ENCODE peak calls at places on chromosome 10, in four cellular contexts. One of them, this sample, is unnamed.

GRCh38 chr10:6973904-6974303 is 393.8 kb upstream of the PRKCQ start:
- DNase-seq in GM12878: no peak
- DNase-seq in H1: no peak
- DNase-seq in K562: no peak
- DNase-seq in this sample: no peak

GRCh38 chr10:88927291-88927690 is 25.3 kb downstream of the ACTA2 start:
- DNase-seq in GM12878: no peak
- DNase-seq in H1: no peak
- DNase-seq in K562: no peak
- DNase-seq in this sample: no peak

GRCh38 chr10:77628906-77629730 is 8.5 kb downstream of the KCNMA1 start:
- DNase-seq in GM12878: no peak
- DNase-seq in H1: no peak
- DNase-seq in K562: no peak
- DNase-seq in this sample: no peak

GRCh38 chr10:76558586-76558985 is 1079.0 kb downstream of the KCNMA1 start:
- DNase-seq in GM12878: no peak
- DNase-seq in H1: no peak
- DNase-seq in K562: no peak
- DNase-seq in this sample: no peak

GRCh38 chr10:49076741-49077521 is 38.4 kb downstream of the VSTM4 start:
- DNase-seq in GM12878: peak; percentile 44
- DNase-seq in H1: no peak
- DNase-seq in K562: no peak
- DNase-seq in this sample: no peak

GRCh38 chr10:7193369-7193768 is 217.5 kb downstream of the SFMBT2 start:
- DNase-seq in GM12878: no peak
- DNase-seq in H1: no peak
- DNase-seq in K562: no peak
- DNase-seq in this sample: no peak

GRCh38 chr10:29969255-29970011 is 90.0 kb downstream of the JCAD start:
- DNase-seq in GM12878: no peak
- DNase-seq in H1: no peak
- DNase-seq in K562: no peak
- DNase-seq in this sample: no peak

GRCh38 chr10:107589081-107589480 is 424.6 kb upstream of the SORCS1 start:
- DNase-seq in GM12878: no peak
- DNase-seq in H1: no peak
- DNase-seq in K562: no peak
- DNase-seq in this sample: no peak

GRCh38 chr10:71512794-71513379 is 116.2 kb downstream of the CDH23 start:
- DNase-seq in GM12878: no peak
- DNase-seq in H1: no peak
- DNase-seq in K562: no peak
- DNase-seq in this sample: no peak

GRCh38 chr10:127081946-127082345 is 114.4 kb downstream of the INSYN2A start:
- DNase-seq in GM12878: no peak
- DNase-seq in H1: no peak
- DNase-seq in K562: no peak
- DNase-seq in this sample: no peak

GRCh38 chr10:68471063-68471585 is 649 bp downstream of the DNA2 start:
- DNase-seq in GM12878: no peak
- DNase-seq in H1: no peak
- DNase-seq in K562: peak; percentile 41
- DNase-seq in this sample: no peak

GRCh38 chr10:132696728-132697567 is 89.0 kb downstream of the NKX6-2 start:
- DNase-seq in GM12878: no peak
- DNase-seq in H1: no peak
- DNase-seq in K562: no peak
- DNase-seq in this sample: no peak

GRCh38 chr10:52424343-52424742 is 110.3 kb downstream of the DKK1 start:
- DNase-seq in GM12878: no peak
- DNase-seq in H1: no peak
- DNase-seq in K562: no peak
- DNase-seq in this sample: no peak

GRCh38 chr10:3783313-3783689 is 1.7 kb downstream of the KLF6 start:
- DNase-seq in GM12878: peak; percentile 60
- DNase-seq in H1: no peak
- DNase-seq in K562: no peak
- DNase-seq in this sample: no peak

GRCh38 chr10:6068422-6068821 is 6.3 kb upstream of the IL2RA start:
- DNase-seq in GM12878: no peak
- DNase-seq in H1: no peak
- DNase-seq in K562: no peak
- DNase-seq in this sample: no peak

GRCh38 chr10:111356571-111356970 is 279.7 kb downstream of the ADRA2A start:
- DNase-seq in GM12878: no peak
- DNase-seq in H1: no peak
- DNase-seq in K562: no peak
- DNase-seq in this sample: no peak

GRCh38 chr10:70462349-70462984 is 16.1 kb upstream of the PALD1 start:
- DNase-seq in GM12878: no peak
- DNase-seq in H1: no peak
- DNase-seq in K562: no peak
- DNase-seq in this sample: no peak

GRCh38 chr10:126226205-126226604 is 162.1 kb downstream of the ADAM12 start:
- DNase-seq in GM12878: no peak
- DNase-seq in H1: no peak
- DNase-seq in K562: no peak
- DNase-seq in this sample: no peak

GRCh38 chr10:14681305-14681704 is 93.4 kb downstream of the FAM107B start:
- DNase-seq in GM12878: no peak
- DNase-seq in H1: no peak
- DNase-seq in K562: no peak
- DNase-seq in this sample: no peak

GRCh38 chr10:126058507-126058906 is 162.1 kb downstream of the FANK1 start:
- DNase-seq in GM12878: no peak
- DNase-seq in H1: no peak
- DNase-seq in K562: no peak
- DNase-seq in this sample: no peak

GRCh38 chr10:32105782-32106382 is 49.7 kb upstream of the KIF5B start:
- DNase-seq in GM12878: no peak
- DNase-seq in H1: no peak
- DNase-seq in K562: no peak
- DNase-seq in this sample: no peak
- H3K9ac ChIP-seq in GM12878: no peak overlapping the region
- H3K9ac ChIP-seq in H1: no peak overlapping the region
- H3K9ac ChIP-seq in K562: no peak overlapping the region
- H3K9ac ChIP-seq in this sample: no peak overlapping the region

GRCh38 chr10:130713105-130713504 is 576.9 kb downstream of the GLRX3 start:
- DNase-seq in GM12878: no peak
- DNase-seq in H1: no peak
- DNase-seq in K562: no peak
- DNase-seq in this sample: no peak

GRCh38 chr10:130707389-130707979 is 571.3 kb downstream of the GLRX3 start:
- DNase-seq in GM12878: no peak
- DNase-seq in H1: no peak
- DNase-seq in K562: peak; percentile 2
- DNase-seq in this sample: no peak

GRCh38 chr10:130711072-130711471 is 574.9 kb downstream of the GLRX3 start:
- DNase-seq in GM12878: no peak
- DNase-seq in H1: peak; percentile 7
- DNase-seq in K562: no peak
- DNase-seq in this sample: no peak

GRCh38 chr10:130708465-130708864 is 572.3 kb downstream of the GLRX3 start:
- DNase-seq in GM12878: no peak
- DNase-seq in H1: no peak
- DNase-seq in K562: no peak
- DNase-seq in this sample: no peak

DNA sequence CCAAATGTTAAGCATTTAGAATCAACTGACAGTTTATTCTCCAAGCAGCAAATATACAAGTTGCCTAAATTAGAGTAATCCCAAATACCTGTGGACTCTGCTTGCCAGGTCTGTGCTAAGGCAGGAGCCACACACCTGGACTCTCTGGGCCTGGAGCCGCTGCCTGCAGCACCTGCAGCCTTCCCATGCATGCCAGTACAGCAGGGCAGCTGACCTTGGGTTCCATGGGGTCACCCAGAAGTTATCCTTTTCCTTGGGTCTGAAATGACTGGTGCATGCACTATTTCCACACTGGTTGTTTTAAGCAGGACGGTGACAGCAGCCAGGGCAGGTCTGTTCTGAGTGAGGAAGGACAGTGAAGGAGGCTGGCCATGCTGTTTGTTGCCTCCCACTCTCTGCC is 573.2 kb downstream of the GLRX3 start:
- DNase-seq in GM12878: no peak
- DNase-seq in H1: no peak
- DNase-seq in K562: no peak
- DNase-seq in this sample: no peak
- TF ChIP-seq YY1 in GM12878: no peak
- TF ChIP-seq YY1 in H1: no peak
- TF ChIP-seq YY1 in K562: no peak
- TF ChIP-seq YY1 in this sample: no peak

GRCh38 chr10:62384447-62385081 is 10.4 kb downstream of the ZNF365 start:
- DNase-seq in GM12878: no peak
- DNase-seq in H1: no peak
- DNase-seq in K562: no peak
- DNase-seq in this sample: no peak
- H3K9ac ChIP-seq in GM12878: no peak overlapping the region
- H3K9ac ChIP-seq in H1: no peak overlapping the region
- H3K9ac ChIP-seq in K562: no peak overlapping the region
- H3K9ac ChIP-seq in this sample: no peak overlapping the region

DNA sequence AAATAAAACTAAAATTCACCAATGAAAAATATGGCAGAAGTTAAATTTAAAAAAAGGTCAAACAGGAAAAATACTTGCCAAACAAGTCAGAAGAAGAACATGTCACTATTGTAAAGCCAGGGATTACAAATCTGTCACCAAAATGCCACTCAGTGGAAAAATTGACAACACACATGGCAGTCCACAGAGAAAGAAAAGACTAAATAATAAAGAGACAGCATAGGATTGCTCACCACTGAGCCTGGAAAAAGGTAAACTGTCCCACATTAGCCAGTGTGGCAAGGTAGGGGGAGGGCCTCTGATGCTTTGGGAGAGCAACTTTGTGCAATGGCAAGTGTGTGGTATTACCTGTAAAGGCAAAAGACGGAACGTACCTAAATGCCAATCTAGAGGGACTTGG is 166.8 kb upstream of the ZNF32 start:
- DNase-seq in GM12878: no peak
- DNase-seq in H1: no peak
- DNase-seq in K562: no peak
- DNase-seq in this sample: no peak
- TF ChIP-seq YY1 in GM12878: no peak
- TF ChIP-seq YY1 in H1: no peak
- TF ChIP-seq YY1 in K562: no peak
- TF ChIP-seq YY1 in this sample: no peak

GRCh38 chr10:24849537-24850299 is 102.7 kb downstream of the PRTFDC1 start:
- DNase-seq in GM12878: no peak
- DNase-seq in H1: no peak
- DNase-seq in K562: no peak
- DNase-seq in this sample: no peak
- H3K9ac ChIP-seq in GM12878: no peak overlapping the region
- H3K9ac ChIP-seq in H1: no peak overlapping the region
- H3K9ac ChIP-seq in K562: no peak overlapping the region
- H3K9ac ChIP-seq in this sample: no peak overlapping the region

GRCh38 chr10:20002657-20003056 is 186.4 kb downstream of the PLXDC2 start:
- DNase-seq in GM12878: no peak
- DNase-seq in H1: no peak
- DNase-seq in K562: no peak
- DNase-seq in this sample: no peak

GRCh38 chr10:19993714-19994343 is 177.6 kb downstream of the PLXDC2 start:
- DNase-seq in GM12878: no peak
- DNase-seq in H1: no peak
- DNase-seq in K562: no peak
- DNase-seq in this sample: no peak

GRCh38 chr10:19998482-19998881 is 182.2 kb downstream of the PLXDC2 start:
- DNase-seq in GM12878: no peak
- DNase-seq in H1: no peak
- DNase-seq in K562: no peak
- DNase-seq in this sample: no peak

GRCh38 chr10:20004087-20004523 is 187.9 kb downstream of the PLXDC2 start:
- DNase-seq in GM12878: peak; percentile 28
- DNase-seq in H1: no peak
- DNase-seq in K562: no peak
- DNase-seq in this sample: no peak

GRCh38 chr10:19999440-19999839 is 183.2 kb downstream of the PLXDC2 start:
- DNase-seq in GM12878: no peak
- DNase-seq in H1: no peak
- DNase-seq in K562: no peak
- DNase-seq in this sample: no peak
- TF ChIP-seq YY1 in GM12878: no peak
- TF ChIP-seq YY1 in H1: no peak
- TF ChIP-seq YY1 in K562: no peak
- TF ChIP-seq YY1 in this sample: no peak

This sample was measured in NT2/D1.